ENCODE peak calls at places on chromosomes 5 and 9, in four cellular contexts. S is cardiac fibroblast, R is pancreas, K is retinal pigment epithelial cell. E is an unnamed sample.

GRCh38 chr5:106314221-106314824 is 1356.4 kb downstream of the EFNA5 start:
- DNase-seq in K (no peak), S (peak; percentile 69), R (no peak), E (no peak)

GRCh38 chr9:138115506-138115905 is 237.9 kb downstream of the CACNA1B start:
- DNase-seq in R (no peak), S (no peak), K (no peak), E (no peak)

GRCh38 chr9:114233806-114234205 is 78.5 kb downstream of the COL27A1 start:
- DNase-seq in K (no peak), S (no peak), R (no peak), E (no peak)

GRCh38 chr9:131727184-131727785 is 12.6 kb downstream of the RAPGEF1 start:
- DNase-seq in K (peak; percentile 74), R (no peak), S (peak; percentile 68), E (no peak)

GRCh38 chr5:138905541-138905940 is 30.4 kb upstream of the LRRTM2 start:
- DNase-seq in K (no peak), S (peak; percentile 71), R (no peak), E (no peak)

GRCh38 chr9:116267021-116267420 is 113.4 kb downstream of the PAPPA start:
- DNase-seq in R (no peak), S (peak; percentile 49), K (no peak), E (no peak)

GRCh38 chr9:94783121-94783664 is 56.7 kb downstream of the AOPEP start:
- DNase-seq in K (peak; percentile 61), S (peak; percentile 91), R (peak; percentile 82), E (peak; percentile 68)

GRCh38 chr5:54985301-54986268 is at the start of gene ESM1:
- DNase-seq in K (no peak), S (peak; percentile 85), R (no peak), E (no peak)

GRCh38 chr5:10607023-10607665 is 43.3 kb downstream of the ANKRD33B start:
- DNase-seq in S (peak; percentile 55), K (no peak), R (no peak), E (no peak)

GRCh38 chr5:68652507-68652906 is 437.0 kb downstream of the PIK3R1 start:
- DNase-seq in R (peak; percentile 29), S (peak; percentile 73), K (no peak), E (no peak)

GRCh38 chr9:134130503-134131375 is 5.1 kb upstream of the WDR5 start:
- DNase-seq in K (peak; percentile 61), S (peak; percentile 11), R (peak; percentile 87), E (no peak)
- H3K4me3 ChIP-seq in K (peak overlapping the region; percentile 5), S (no peak overlapping the region), R (no peak overlapping the region), E (no peak overlapping the region)

DNA sequence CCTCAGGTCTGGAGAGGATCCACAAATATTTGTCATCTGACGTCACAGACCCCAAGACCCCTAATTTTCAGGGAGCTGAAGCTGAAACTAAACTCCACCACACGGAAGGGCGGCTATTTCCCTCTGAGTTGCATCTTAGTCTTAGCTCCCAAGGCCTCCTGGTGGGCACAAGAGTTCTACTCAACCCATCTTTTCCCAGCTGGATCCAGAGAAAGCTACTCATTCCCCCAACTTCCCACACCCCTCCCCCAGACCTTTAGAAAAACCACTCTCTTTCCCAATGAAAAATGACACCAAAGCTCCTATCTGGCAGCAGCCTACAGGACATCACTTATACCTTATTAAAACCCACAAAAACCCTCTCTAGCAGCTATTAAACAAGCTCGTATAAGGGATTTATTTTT is 67.1 kb upstream of the SLC1A1 start:
- DNase-seq in K (no peak), S (no peak), R (no peak), E (no peak)
- TF ChIP-seq CTCF in K (no peak), S (no peak), R (no peak), E (peak; percentile 3)

GRCh38 chr5:97628011-97628410 is 445.0 kb upstream of the RIOK2 start:
- DNase-seq in K (no peak), R (no peak), S (peak; percentile 10), E (no peak)
- H3K4me3 ChIP-seq in K (no peak overlapping the region), R (no peak overlapping the region), S (no peak overlapping the region), E (no peak overlapping the region)

DNA sequence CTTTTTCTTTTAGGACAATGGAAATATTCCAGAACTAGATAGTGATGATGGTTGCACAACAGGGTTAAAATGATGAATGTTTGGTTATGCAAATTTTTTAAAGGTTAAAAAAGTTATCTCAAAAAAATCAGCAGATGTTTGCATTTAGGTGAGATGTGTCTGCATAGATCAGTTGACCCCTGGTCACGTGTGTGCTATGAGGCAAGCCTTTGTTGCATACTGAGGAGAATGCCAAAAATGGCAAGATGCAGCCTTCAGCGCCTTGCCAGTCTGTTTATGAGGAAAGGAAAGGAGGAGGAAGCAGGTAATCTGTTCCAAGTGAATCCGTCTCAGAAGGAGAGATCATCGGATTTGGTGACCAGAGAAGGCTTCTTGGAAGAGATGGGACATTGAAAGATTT is 11.9 kb downstream of the MEGF10 start:
- DNase-seq in R (no peak), S (no peak), K (no peak), E (no peak)
- TF ChIP-seq CTCF in R (no peak), S (no peak), K (no peak), E (no peak)

GRCh38 chr9:98882569-98882923 is 61.2 kb upstream of the COL15A1 start:
- DNase-seq in R (no peak), S (no peak), K (no peak), E (no peak)
- H3K4me3 ChIP-seq in R (no peak overlapping the region), S (no peak overlapping the region), K (no peak overlapping the region), E (no peak overlapping the region)

E was measured in HFF-Myc.